ENCODE peak calls at places on chromosome 20, in nine cellular contexts. One of them, this sample, is unnamed.

GRCh38 chr20:3846740-3847418 is at the start of gene MAVS:
- DNase-seq in BE2C: peak; percentile 96
- DNase-seq in activated B cell treated with CpG ODN at 0.5 μM for 24 hours: peak; percentile 85
- DNase-seq in bronchial epithelial cell: peak; percentile 48
- DNase-seq in pancreas: peak; percentile 91
- DNase-seq in MCF 10A: peak; percentile 86
- DNase-seq in adrenal gland: peak; percentile 86
- DNase-seq in left lung: peak; percentile 97
- DNase-seq in psoas muscle: peak; percentile 95
- DNase-seq in this sample: peak; percentile 87

GRCh38 chr20:24672886-24673677 is 203.7 kb downstream of the SYNDIG1 start:
- DNase-seq in BE2C: no peak
- DNase-seq in activated B cell treated with CpG ODN at 0.5 μM for 24 hours: no peak
- DNase-seq in bronchial epithelial cell: peak; percentile 71
- DNase-seq in pancreas: no peak
- DNase-seq in MCF 10A: peak; percentile 72
- DNase-seq in adrenal gland: no peak
- DNase-seq in left lung: no peak
- DNase-seq in psoas muscle: no peak
- DNase-seq in this sample: no peak

GRCh38 chr20:50758992-50759391 is 27.6 kb downstream of the PARD6B start:
- DNase-seq in BE2C: no peak
- DNase-seq in activated B cell treated with CpG ODN at 0.5 μM for 24 hours: no peak
- DNase-seq in bronchial epithelial cell: no peak
- DNase-seq in pancreas: no peak
- DNase-seq in MCF 10A: no peak
- DNase-seq in adrenal gland: no peak
- DNase-seq in left lung: no peak
- DNase-seq in psoas muscle: no peak
- DNase-seq in this sample: no peak

GRCh38 chr20:33653218-33653899 is 8.8 kb upstream of the C20orf144 start:
- DNase-seq in BE2C: peak; percentile 83
- DNase-seq in activated B cell treated with CpG ODN at 0.5 μM for 24 hours: no peak
- DNase-seq in bronchial epithelial cell: peak; percentile 39
- DNase-seq in pancreas: no peak
- DNase-seq in MCF 10A: peak; percentile 57
- DNase-seq in adrenal gland: peak; percentile 63
- DNase-seq in left lung: peak; percentile 40
- DNase-seq in psoas muscle: no peak
- DNase-seq in this sample: no peak

GRCh38 chr20:49344975-49345374 is 67.1 kb upstream of the ZNFX1 start:
- DNase-seq in BE2C: no peak
- DNase-seq in activated B cell treated with CpG ODN at 0.5 μM for 24 hours: no peak
- DNase-seq in bronchial epithelial cell: peak; percentile 64
- DNase-seq in pancreas: no peak
- DNase-seq in MCF 10A: peak; percentile 92
- DNase-seq in adrenal gland: peak; percentile 34
- DNase-seq in left lung: no peak
- DNase-seq in psoas muscle: peak; percentile 82
- DNase-seq in this sample: no peak

GRCh38 chr20:59030911-59031310 is 1.2 kb downstream of the ATP5F1E start:
- DNase-seq in BE2C: no peak
- DNase-seq in activated B cell treated with CpG ODN at 0.5 μM for 24 hours: no peak
- DNase-seq in bronchial epithelial cell: no peak
- DNase-seq in pancreas: no peak
- DNase-seq in MCF 10A: no peak
- DNase-seq in adrenal gland: no peak
- DNase-seq in left lung: no peak
- DNase-seq in psoas muscle: no peak
- DNase-seq in this sample: no peak

GRCh38 chr20:4068708-4069107 is 53.4 kb upstream of the RNF24 start:
- DNase-seq in BE2C: no peak
- DNase-seq in activated B cell treated with CpG ODN at 0.5 μM for 24 hours: no peak
- DNase-seq in bronchial epithelial cell: peak; percentile 81
- DNase-seq in pancreas: no peak
- DNase-seq in MCF 10A: peak; percentile 93
- DNase-seq in adrenal gland: no peak
- DNase-seq in left lung: no peak
- DNase-seq in psoas muscle: no peak
- DNase-seq in this sample: no peak

GRCh38 chr20:46954490-46955038 is 59.9 kb downstream of the EYA2 start:
- DNase-seq in BE2C: no peak
- DNase-seq in activated B cell treated with CpG ODN at 0.5 μM for 24 hours: no peak
- DNase-seq in bronchial epithelial cell: peak; percentile 86
- DNase-seq in pancreas: no peak
- DNase-seq in MCF 10A: peak; percentile 85
- DNase-seq in adrenal gland: no peak
- DNase-seq in left lung: no peak
- DNase-seq in psoas muscle: no peak
- DNase-seq in this sample: no peak

GRCh38 chr20:23003077-23003476 is 32.0 kb upstream of the SSTR4 start:
- DNase-seq in BE2C: no peak
- DNase-seq in activated B cell treated with CpG ODN at 0.5 μM for 24 hours: no peak
- DNase-seq in bronchial epithelial cell: no peak
- DNase-seq in pancreas: no peak
- DNase-seq in MCF 10A: no peak
- DNase-seq in adrenal gland: no peak
- DNase-seq in left lung: no peak
- DNase-seq in psoas muscle: no peak
- DNase-seq in this sample: no peak

GRCh38 chr20:39259010-39259803 is 297.1 kb downstream of the DHX35 start:
- DNase-seq in BE2C: peak; percentile 88
- DNase-seq in activated B cell treated with CpG ODN at 0.5 μM for 24 hours: no peak
- DNase-seq in bronchial epithelial cell: no peak
- DNase-seq in pancreas: no peak
- DNase-seq in MCF 10A: no peak
- DNase-seq in adrenal gland: no peak
- DNase-seq in left lung: no peak
- DNase-seq in psoas muscle: no peak
- DNase-seq in this sample: no peak

GRCh38 chr20:52342913-52343312 is 151.3 kb upstream of the ZFP64 start:
- DNase-seq in BE2C: no peak
- DNase-seq in activated B cell treated with CpG ODN at 0.5 μM for 24 hours: no peak
- DNase-seq in bronchial epithelial cell: no peak
- DNase-seq in pancreas: no peak
- DNase-seq in MCF 10A: no peak
- DNase-seq in adrenal gland: no peak
- DNase-seq in left lung: no peak
- DNase-seq in psoas muscle: no peak
- DNase-seq in this sample: no peak

GRCh38 chr20:49230575-49231211 is 11.5 kb downstream of the DDX27 start:
- DNase-seq in BE2C: no peak
- DNase-seq in activated B cell treated with CpG ODN at 0.5 μM for 24 hours: no peak
- DNase-seq in bronchial epithelial cell: no peak
- DNase-seq in pancreas: no peak
- DNase-seq in MCF 10A: no peak
- DNase-seq in adrenal gland: no peak
- DNase-seq in left lung: no peak
- DNase-seq in psoas muscle: no peak
- DNase-seq in this sample: no peak

GRCh38 chr20:12203399-12203798 is 285.7 kb downstream of the BTBD3 start:
- DNase-seq in BE2C: no peak
- DNase-seq in activated B cell treated with CpG ODN at 0.5 μM for 24 hours: no peak
- DNase-seq in bronchial epithelial cell: no peak
- DNase-seq in pancreas: no peak
- DNase-seq in MCF 10A: no peak
- DNase-seq in adrenal gland: no peak
- DNase-seq in left lung: no peak
- DNase-seq in psoas muscle: no peak
- DNase-seq in this sample: no peak

GRCh38 chr20:12203981-12204380 is 286.3 kb downstream of the BTBD3 start:
- DNase-seq in BE2C: no peak
- DNase-seq in activated B cell treated with CpG ODN at 0.5 μM for 24 hours: no peak
- DNase-seq in bronchial epithelial cell: no peak
- DNase-seq in pancreas: no peak
- DNase-seq in MCF 10A: no peak
- DNase-seq in adrenal gland: no peak
- DNase-seq in left lung: no peak
- DNase-seq in psoas muscle: no peak
- DNase-seq in this sample: no peak

GRCh38 chr20:12198281-12198680 is 280.6 kb downstream of the BTBD3 start:
- DNase-seq in BE2C: no peak
- DNase-seq in activated B cell treated with CpG ODN at 0.5 μM for 24 hours: no peak
- DNase-seq in bronchial epithelial cell: no peak
- DNase-seq in pancreas: no peak
- DNase-seq in MCF 10A: no peak
- DNase-seq in adrenal gland: no peak
- DNase-seq in left lung: no peak
- DNase-seq in psoas muscle: no peak
- DNase-seq in this sample: no peak

GRCh38 chr20:12199703-12200102 is 282.0 kb downstream of the BTBD3 start:
- DNase-seq in BE2C: peak; percentile 8
- DNase-seq in activated B cell treated with CpG ODN at 0.5 μM for 24 hours: no peak
- DNase-seq in bronchial epithelial cell: no peak
- DNase-seq in pancreas: no peak
- DNase-seq in MCF 10A: no peak
- DNase-seq in adrenal gland: no peak
- DNase-seq in left lung: no peak
- DNase-seq in psoas muscle: no peak
- DNase-seq in this sample: no peak

DNA sequence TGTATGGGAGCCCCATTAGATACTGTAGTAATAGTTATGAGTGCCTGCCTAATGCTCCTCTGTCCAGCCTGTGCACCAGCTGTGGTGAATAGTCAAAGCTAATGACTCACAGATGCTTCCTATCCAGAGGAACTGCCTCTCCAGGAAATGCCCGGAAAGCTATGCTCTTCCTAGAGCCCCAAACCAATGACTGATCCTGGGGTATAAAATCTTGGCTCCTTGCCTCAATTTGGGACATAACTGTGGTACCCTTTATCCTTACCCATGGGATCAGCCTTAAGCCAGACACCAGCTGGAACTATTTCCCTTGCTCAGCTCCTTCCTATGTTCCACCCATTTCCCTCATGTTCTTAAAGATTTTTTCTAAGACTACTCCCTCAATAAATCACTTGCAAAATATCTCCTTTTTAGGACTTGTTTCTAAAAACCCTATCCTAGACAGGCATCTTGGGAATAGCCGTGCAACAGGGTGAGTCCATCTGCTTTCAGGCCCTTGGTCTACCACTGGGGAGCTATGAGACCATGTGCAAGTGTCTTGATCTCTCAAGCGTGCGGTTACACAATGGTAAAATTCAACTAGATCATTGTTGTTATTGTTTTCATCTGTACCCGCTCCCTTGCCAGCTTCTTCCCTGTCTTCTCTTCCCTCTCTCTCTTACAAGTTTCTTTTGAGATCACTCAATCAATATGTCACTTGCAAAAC is 283.7 kb downstream of the BTBD3 start:
- DNase-seq in BE2C: no peak
- DNase-seq in activated B cell treated with CpG ODN at 0.5 μM for 24 hours: no peak
- DNase-seq in bronchial epithelial cell: peak; percentile 0
- DNase-seq in pancreas: no peak
- DNase-seq in MCF 10A: peak; percentile 28
- DNase-seq in adrenal gland: no peak
- DNase-seq in left lung: no peak
- DNase-seq in psoas muscle: no peak
- DNase-seq in this sample: no peak
- TF ChIP-seq CTCF in BE2C: no peak
- TF ChIP-seq CTCF in activated B cell treated with CpG ODN at 0.5 μM for 24 hours: no peak
- TF ChIP-seq CTCF in bronchial epithelial cell: no peak
- TF ChIP-seq CTCF in pancreas: no peak
- TF ChIP-seq CTCF in MCF 10A: no peak
- TF ChIP-seq CTCF in adrenal gland: no peak
- TF ChIP-seq CTCF in left lung: no peak
- TF ChIP-seq CTCF in psoas muscle: no peak
- TF ChIP-seq CTCF in this sample: no peak

GRCh38 chr20:62926229-62927127 is at the start of gene DIDO1:
- DNase-seq in BE2C: peak; percentile 92
- DNase-seq in activated B cell treated with CpG ODN at 0.5 μM for 24 hours: peak; percentile 90
- DNase-seq in bronchial epithelial cell: peak; percentile 78
- DNase-seq in pancreas: peak; percentile 90
- DNase-seq in MCF 10A: peak; percentile 82
- DNase-seq in adrenal gland: peak; percentile 84
- DNase-seq in left lung: peak; percentile 99
- DNase-seq in psoas muscle: peak; percentile 93
- DNase-seq in this sample: peak; percentile 86
- TF ChIP-seq CTCF in BE2C: peak; percentile 52
- TF ChIP-seq CTCF in activated B cell treated with CpG ODN at 0.5 μM for 24 hours: no peak
- TF ChIP-seq CTCF in bronchial epithelial cell: peak; percentile 74
- TF ChIP-seq CTCF in pancreas: peak; percentile 57
- TF ChIP-seq CTCF in MCF 10A: peak; percentile 65
- TF ChIP-seq CTCF in adrenal gland: peak; percentile 37
- TF ChIP-seq CTCF in left lung: peak; percentile 78
- TF ChIP-seq CTCF in psoas muscle: peak; percentile 82
- TF ChIP-seq CTCF in this sample: peak; percentile 68

DNA sequence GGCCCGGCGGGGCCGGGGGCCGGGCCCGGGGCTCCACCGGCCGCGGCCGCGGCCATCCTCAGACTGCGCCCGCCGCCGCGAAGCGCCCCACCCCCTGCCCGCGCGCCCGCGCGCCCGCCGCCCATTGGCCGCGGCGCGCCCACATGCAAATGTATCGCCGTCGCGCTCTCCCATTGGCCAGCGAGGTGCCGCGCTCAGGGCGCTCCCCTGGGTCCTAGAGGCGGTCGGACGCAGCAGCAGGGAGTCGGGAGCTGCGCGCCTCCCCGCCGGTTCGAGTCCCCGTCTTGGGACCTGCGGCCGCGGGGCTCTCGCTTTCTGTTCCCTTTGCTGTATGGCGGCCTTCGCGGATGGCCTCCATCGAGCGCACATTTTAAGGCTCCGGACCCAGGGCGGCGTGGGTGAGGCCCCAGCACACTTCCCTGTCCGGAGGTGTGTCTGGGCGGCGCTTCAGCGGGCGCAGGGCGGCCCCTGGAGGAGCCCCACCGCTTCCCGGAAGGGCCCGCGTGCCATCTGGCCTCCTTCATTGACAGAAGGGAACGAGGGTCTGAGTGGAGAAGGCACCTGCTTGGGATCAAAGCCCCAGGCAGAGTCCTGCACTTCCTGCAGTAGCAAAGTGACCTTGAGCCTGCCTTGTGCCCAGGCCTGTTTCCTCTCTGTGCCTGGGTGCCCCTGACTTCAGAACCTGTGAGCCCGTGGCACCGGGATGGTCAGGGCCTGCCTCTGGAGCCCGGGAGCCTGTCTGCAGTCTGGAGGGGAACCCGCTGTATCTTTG is at the start of gene CABLES2:
- DNase-seq in BE2C: peak; percentile 96
- DNase-seq in activated B cell treated with CpG ODN at 0.5 μM for 24 hours: peak; percentile 90
- DNase-seq in bronchial epithelial cell: peak; percentile 81
- DNase-seq in pancreas: peak; percentile 94
- DNase-seq in MCF 10A: peak; percentile 94
- DNase-seq in adrenal gland: peak; percentile 94
- DNase-seq in left lung: peak; percentile 96
- DNase-seq in psoas muscle: peak; percentile 98
- DNase-seq in this sample: peak; percentile 93
- TF ChIP-seq CTCF in BE2C: no peak
- TF ChIP-seq CTCF in activated B cell treated with CpG ODN at 0.5 μM for 24 hours: no peak
- TF ChIP-seq CTCF in bronchial epithelial cell: peak; percentile 6
- TF ChIP-seq CTCF in pancreas: no peak
- TF ChIP-seq CTCF in MCF 10A: peak; percentile 6
- TF ChIP-seq CTCF in adrenal gland: peak; percentile 38
- TF ChIP-seq CTCF in left lung: peak; percentile 56
- TF ChIP-seq CTCF in psoas muscle: peak; percentile 21
- TF ChIP-seq CTCF in this sample: no peak

DNA sequence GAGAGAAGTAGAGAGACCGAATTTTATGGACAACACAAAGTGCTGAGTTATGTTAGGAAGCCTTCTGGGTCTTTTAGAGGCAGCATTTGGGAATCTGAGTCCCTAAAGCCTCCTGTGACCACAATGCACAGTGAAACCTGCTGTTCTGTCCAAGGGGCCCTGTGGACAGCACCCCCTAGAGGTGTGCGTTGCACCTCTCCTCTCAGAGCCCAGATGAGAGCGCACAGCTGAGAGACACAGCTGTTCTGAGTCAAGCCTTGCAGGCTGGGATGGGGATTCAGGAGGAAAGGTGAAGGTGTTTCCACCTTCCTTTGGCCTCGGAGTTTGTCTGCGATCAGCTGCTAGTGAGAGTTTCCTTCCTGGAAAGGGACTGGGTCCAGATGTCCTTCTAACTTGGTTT is 13.0 kb downstream of the PCK1 start:
- DNase-seq in BE2C: peak; percentile 41
- DNase-seq in activated B cell treated with CpG ODN at 0.5 μM for 24 hours: no peak
- DNase-seq in bronchial epithelial cell: no peak
- DNase-seq in pancreas: no peak
- DNase-seq in MCF 10A: no peak
- DNase-seq in adrenal gland: no peak
- DNase-seq in left lung: no peak
- DNase-seq in psoas muscle: no peak
- DNase-seq in this sample: no peak
- TF ChIP-seq CTCF in BE2C: peak; percentile 70
- TF ChIP-seq CTCF in activated B cell treated with CpG ODN at 0.5 μM for 24 hours: no peak
- TF ChIP-seq CTCF in bronchial epithelial cell: no peak
- TF ChIP-seq CTCF in pancreas: no peak
- TF ChIP-seq CTCF in MCF 10A: no peak
- TF ChIP-seq CTCF in adrenal gland: no peak
- TF ChIP-seq CTCF in left lung: no peak
- TF ChIP-seq CTCF in psoas muscle: no peak
- TF ChIP-seq CTCF in this sample: no peak

This sample was measured in natural killer cell.